ENCODE peak calls at places on chromosomes 11 and 22, in four cellular contexts. M is T-helper 9 cell, R is cardiac muscle cell, V is hepatocyte. Y is an unnamed sample.

GRCh38 chr11:27204527-27204926 is 158.5 kb downstream of the CCDC34 start:
- DNase-seq in M (no peak), V (no peak), R (no peak), Y (peak)

GRCh38 chr11:130213979-130214281 is 54.3 kb downstream of the ST14 start:
- DNase-seq in R (no peak), M (no peak), V (no peak), Y (no peak)

GRCh38 chr11:65290448-65291165 is 24.1 kb upstream of the CDC42EP2 start:
- DNase-seq in V (peak), R (peak), M (no peak), Y (no peak)

GRCh38 chr22:40420341-40421081 is 50.1 kb downstream of the SGSM3 start:
- DNase-seq in M (no peak), R (no peak), V (no peak), Y (no peak)

GRCh38 chr11:95231881-95232605 is 1.0 kb upstream of the SESN3 start:
- DNase-seq in M (peak), V (peak), R (peak), Y (peak)

GRCh38 chr11:77619576-77620198 is 17.9 kb downstream of the CLNS1A start:
- DNase-seq in M (no peak), V (peak), R (peak), Y (no peak)

GRCh38 chr11:130804306-130805077 is 111.8 kb downstream of the SNX19 start:
- DNase-seq in R (no peak), M (no peak), V (no peak), Y (no peak)

GRCh38 chr22:26406118-26406517 is 22.9 kb upstream of the ASPHD2 start:
- DNase-seq in R (no peak), M (no peak), V (no peak), Y (no peak)

GRCh38 chr11:34169664-34170063 is 64.2 kb downstream of the NAT10 start:
- DNase-seq in M (no peak), R (no peak), V (no peak), Y (no peak)

GRCh38 chr11:57896641-57897145 is 127.0 kb upstream of the OR9Q1 start:
- DNase-seq in M (no peak), R (no peak), V (no peak), Y (no peak)

GRCh38 chr11:47977651-47978050 is 2.7 kb upstream of the PTPRJ start:
- DNase-seq in V (no peak), R (no peak), M (no peak), Y (no peak)

GRCh38 chr11:124946735-124947141 is 7.3 kb upstream of the CCDC15 start:
- DNase-seq in V (no peak), R (no peak), M (no peak), Y (no peak)

GRCh38 chr11:61149624-61150615 is 11.3 kb downstream of the VPS37C start:
- DNase-seq in M (no peak), R (no peak), V (peak), Y (peak)

GRCh38 chr11:78212586-78213371 is 24.1 kb downstream of the USP35 start:
- DNase-seq in M (no peak), V (no peak), R (peak), Y (no peak)

GRCh38 chr11:6469599-6469998 is 4.1 kb downstream of the TRIM3 start:
- DNase-seq in R (no peak), V (no peak), M (no peak), Y (no peak)

GRCh38 chr11:539971-540481 is 2.7 kb downstream of the LRRC56 start:
- DNase-seq in M (no peak), R (no peak), V (peak), Y (peak)

GRCh38 chr22:37566329-37566837 is 6.1 kb downstream of the CDC42EP1 start:
- DNase-seq in V (no peak), R (no peak), M (peak), Y (no peak)

GRCh38 chr11:30545507-30545906 is 40.6 kb downstream of the MPPED2 start:
- DNase-seq in M (no peak), V (peak), R (no peak), Y (no peak)

GRCh38 chr11:110763249-110764011 is 51.2 kb upstream of the ARHGAP20 start:
- DNase-seq in M (no peak), V (peak), R (no peak), Y (no peak)

GRCh38 chr22:37953062-37953436 is 352 bp downstream of the C22orf23 start:
- DNase-seq in M (no peak), V (no peak), R (no peak), Y (no peak)

GRCh38 chr11:2267306-2267861 is 3.0 kb downstream of the ASCL2 start:
- DNase-seq in V (no peak), R (no peak), M (no peak), Y (peak)